ENCODE peak calls at places on chromosomes 1 and 21, in ten cellular contexts. C is psoas muscle; G is left lung; Q is mucosa of descending colon; H is WTC11; I is CD8-positive, alpha-beta T cell; S is HFFc6; O is breast epithelium; V is HFF-Myc; Z is GM10248. T is an unnamed sample.

GRCh38 chr21:22575165-22575584 is 1577.0 kb downstream of the NCAM2 start:
- DNase-seq in C (no peak), G (no peak), Q (no peak), H (peak), I (no peak), S (no peak), O (no peak), V (no peak), Z (no peak), T (no peak)

GRCh38 chr1:9691108-9691445 is 39.5 kb downstream of the PIK3CD start:
- DNase-seq in C (no peak), G (no peak), Q (no peak), H (no peak), I (no peak), S (peak), O (no peak), V (no peak), Z (no peak), T (no peak)

GRCh38 chr1:53550201-53550741 is 91.1 kb downstream of the DMRTB1 start:
- DNase-seq in C (peak), G (peak), Q (no peak), H (peak), I (no peak), S (no peak), O (peak), V (no peak), Z (no peak), T (no peak)

GRCh38 chr1:30629501-30629900 is 93.9 kb downstream of the MATN1 start:
- DNase-seq in C (no peak), G (no peak), Q (no peak), H (no peak), I (no peak), S (no peak), O (no peak), V (no peak), Z (no peak), T (no peak)

GRCh38 chr21:32470206-32470605 is 57.7 kb downstream of the EVA1C start:
- DNase-seq in C (no peak), G (peak), Q (no peak), H (no peak), I (no peak), S (no peak), O (no peak), V (no peak), Z (no peak), T (no peak)

GRCh38 chr1:71170925-71171324 is 90.1 kb upstream of the ZRANB2 start:
- DNase-seq in C (no peak), G (no peak), Q (no peak), H (no peak), I (no peak), S (no peak), O (no peak), V (no peak), Z (no peak), T (no peak)

GRCh38 chr1:117173711-117174110 is 37.0 kb downstream of the VTCN1 start:
- DNase-seq in C (no peak), G (no peak), Q (no peak), H (no peak), I (no peak), S (no peak), O (no peak), V (no peak), Z (no peak), T (no peak)

GRCh38 chr1:30737357-30738039 is 14.1 kb upstream of the MATN1 start:
- DNase-seq in C (no peak), G (no peak), Q (no peak), H (no peak), I (no peak), S (no peak), O (no peak), V (no peak), Z (no peak), T (no peak)

GRCh38 chr21:17003221-17003620 is 509.6 kb upstream of the CXADR start:
- DNase-seq in C (no peak), G (no peak), Q (no peak), H (no peak), I (no peak), S (peak), O (no peak), V (no peak), Z (no peak), T (no peak)

GRCh38 chr1:28913786-28914227 is 562 bp upstream of the EPB41 start:
- DNase-seq in C (no peak), G (no peak), Q (no peak), H (no peak), I (no peak), S (no peak), O (no peak), V (no peak), Z (no peak), T (no peak)

GRCh38 chr1:57722285-57722978 is 298.6 kb upstream of the DAB1 start:
- DNase-seq in C (no peak), G (no peak), Q (no peak), H (no peak), I (no peak), S (no peak), O (no peak), V (no peak), Z (no peak), T (no peak)

GRCh38 chr1:99170516-99170915 is 93.8 kb upstream of the PLPPR4 start:
- DNase-seq in C (no peak), G (no peak), Q (no peak), H (no peak), I (no peak), S (peak), O (no peak), V (no peak), Z (no peak), T (no peak)

GRCh38 chr21:39483917-39484316 is 32.1 kb downstream of the SH3BGR start:
- DNase-seq in C (no peak), G (no peak), Q (no peak), H (no peak), I (no peak), S (peak), O (no peak), V (no peak), Z (no peak), T (no peak)

GRCh38 chr1:215418876-215419442 is 148.1 kb upstream of the KCTD3 start:
- DNase-seq in C (no peak), G (no peak), Q (no peak), H (no peak), I (no peak), S (no peak), O (no peak), V (peak), Z (no peak), T (no peak)

GRCh38 chr1:210741564-210741963 is 392.4 kb downstream of the KCNH1 start:
- DNase-seq in C (no peak), G (no peak), Q (no peak), H (no peak), I (no peak), S (no peak), O (no peak), V (no peak), Z (no peak), T (no peak)

GRCh38 chr1:17653728-17654351 is 101.3 kb upstream of the ACTL8 start:
- DNase-seq in C (peak), G (no peak), Q (no peak), H (peak), I (no peak), S (peak), O (no peak), V (no peak), Z (peak), T (peak)

GRCh38 chr1:21898326-21899155 is 38.6 kb downstream of the HSPG2 start:
- DNase-seq in C (peak), G (peak), Q (peak), H (no peak), I (no peak), S (peak), O (no peak), V (no peak), Z (no peak), T (no peak)

GRCh38 chr1:226549937-226550670 is 1.5 kb downstream of the STUM start:
- DNase-seq in C (peak), G (no peak), Q (peak), H (peak), I (no peak), S (no peak), O (no peak), V (no peak), Z (peak), T (peak)

GRCh38 chr1:172826096-172826741 is 167.3 kb downstream of the FASLG start:
- DNase-seq in C (no peak), G (no peak), Q (no peak), H (no peak), I (no peak), S (peak), O (no peak), V (peak), Z (no peak), T (no peak)

GRCh38 chr1:7634841-7635240 is 136.3 kb upstream of the VAMP3 start:
- DNase-seq in C (no peak), G (no peak), Q (no peak), H (no peak), I (no peak), S (no peak), O (no peak), V (no peak), Z (no peak), T (no peak)

GRCh38 chr1:80837066-80837465 is 963.7 kb upstream of the ADGRL2 start:
- DNase-seq in C (no peak), G (no peak), Q (no peak), H (no peak), I (no peak), S (no peak), O (no peak), V (no peak), Z (no peak), T (no peak)

GRCh38 chr1:158931055-158931737 is at the start of gene PYHIN1:
- DNase-seq in C (no peak), G (no peak), Q (no peak), H (no peak), I (no peak), S (no peak), O (no peak), V (no peak), Z (no peak), T (no peak)

GRCh38 chr21:30463713-30464112 is 16.5 kb downstream of the KRTAP19-1 start:
- DNase-seq in C (no peak), G (no peak), Q (no peak), H (no peak), I (no peak), S (no peak), O (no peak), V (no peak), Z (no peak), T (no peak)

GRCh38 chr1:245687636-245688535 is 533.1 kb downstream of the KIF26B start:
- DNase-seq in C (no peak), G (no peak), Q (no peak), H (peak), I (no peak), S (no peak), O (no peak), V (no peak), Z (no peak), T (no peak)

GRCh38 chr1:55828031-55828430 is 612.9 kb upstream of the USP24 start:
- DNase-seq in C (no peak), G (no peak), Q (no peak), H (no peak), I (no peak), S (peak), O (no peak), V (no peak), Z (no peak), T (no peak)

GRCh38 chr1:229716692-229717091 is 90.6 kb downstream of the URB2 start:
- DNase-seq in C (no peak), G (no peak), Q (no peak), H (no peak), I (no peak), S (no peak), O (no peak), V (no peak), Z (no peak), T (no peak)

GRCh38 chr1:58986996-58987767 is 203.3 kb upstream of the JUN start:
- DNase-seq in C (no peak), G (no peak), Q (no peak), H (no peak), I (no peak), S (no peak), O (no peak), V (no peak), Z (no peak), T (no peak)

GRCh38 chr21:45209685-45210284 is 77.9 kb downstream of the POFUT2 start:
- DNase-seq in C (no peak), G (no peak), Q (no peak), H (no peak), I (no peak), S (no peak), O (no peak), V (no peak), Z (peak), T (peak)

GRCh38 chr21:44666401-44667320 is at the start of gene KRTAP12-2:
- DNase-seq in C (no peak), G (no peak), Q (no peak), H (no peak), I (no peak), S (no peak), O (no peak), V (no peak), Z (no peak), T (no peak)

GRCh38 chr1:98005326-98006010 is 84.6 kb upstream of the DPYD start:
- DNase-seq in C (no peak), G (no peak), Q (no peak), H (no peak), I (no peak), S (peak), O (no peak), V (no peak), Z (no peak), T (no peak)

GRCh38 chr1:230822092-230822581 is 46.2 kb downstream of the C1orf198 start:
- DNase-seq in C (peak), G (no peak), Q (no peak), H (no peak), I (no peak), S (no peak), O (no peak), V (peak), Z (no peak), T (no peak)

GRCh38 chr1:29749546-29749945 is 513.2 kb downstream of the PTPRU start:
- DNase-seq in C (no peak), G (no peak), Q (no peak), H (no peak), I (no peak), S (no peak), O (no peak), V (no peak), Z (no peak), T (no peak)

GRCh38 chr1:27355683-27356082 is 11.1 kb downstream of the MAP3K6 start:
- DNase-seq in C (no peak), G (no peak), Q (no peak), H (no peak), I (no peak), S (no peak), O (no peak), V (no peak), Z (no peak), T (no peak)

DNA sequence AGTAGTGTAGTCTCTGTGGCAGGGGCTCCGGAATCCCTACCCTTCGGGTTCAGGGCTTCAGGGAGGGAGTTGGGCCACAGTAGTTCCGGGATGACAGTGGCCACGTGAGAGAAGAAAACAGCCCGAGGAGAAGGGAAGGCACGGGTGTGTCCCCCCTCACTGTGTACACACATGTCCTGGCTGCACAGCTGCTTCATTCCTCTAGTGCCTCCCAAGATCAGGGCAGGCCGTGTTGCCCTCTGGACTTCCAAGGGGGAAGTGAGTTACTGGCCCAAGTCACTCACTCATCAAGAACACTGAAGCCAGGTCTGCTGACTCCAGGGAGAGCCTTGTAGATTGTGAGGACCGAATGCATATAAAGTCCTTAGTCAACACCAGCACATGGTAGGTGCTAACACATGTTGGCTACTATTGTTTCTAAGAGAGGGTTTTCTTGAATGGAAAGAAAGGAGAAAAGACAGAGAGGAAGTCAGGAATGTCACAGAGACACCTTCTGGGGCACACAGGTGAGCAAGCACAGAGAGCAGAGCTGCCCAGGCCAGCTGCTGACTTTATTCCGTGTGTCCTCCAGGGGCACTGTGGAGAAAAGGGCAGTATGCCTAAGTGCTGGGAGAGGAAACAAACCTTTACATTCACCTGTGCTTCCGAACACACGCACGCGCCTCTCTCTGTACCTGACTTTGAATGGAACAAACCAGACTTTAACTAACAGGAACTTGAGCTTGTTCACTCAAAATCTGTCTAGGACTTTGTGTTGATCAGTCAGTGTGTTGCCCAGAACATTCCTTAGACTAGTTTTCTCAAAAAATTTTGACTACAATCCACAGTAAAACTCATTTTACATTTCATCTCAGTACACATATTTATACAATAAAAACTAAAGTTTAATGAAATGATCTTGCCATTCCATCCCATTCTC is 40.0 kb downstream of the LHX4 start:
- DNase-seq in C (no peak), G (no peak), Q (peak), H (peak), I (no peak), S (no peak), O (no peak), V (no peak), Z (no peak), T (no peak)
- TF ChIP-seq CTCF in C (no peak), G (no peak), Q (peak), H (no peak), I (no peak), S (peak), O (no peak), V (peak), Z (no peak), T (peak)

GRCh38 chr1:234579967-234580366 is 30.0 kb downstream of the IRF2BP2 start:
- DNase-seq in C (no peak), G (no peak), Q (no peak), H (no peak), I (no peak), S (peak), O (no peak), V (no peak), Z (peak), T (peak)
- TF ChIP-seq CTCF in C (peak), G (no peak), Q (no peak), H (no peak), I (peak), S (peak), O (no peak), V (peak), Z (no peak), T (peak)

GRCh38 chr21:37393786-37394185 is 27.2 kb downstream of the DYRK1A start:
- DNase-seq in C (no peak), G (no peak), Q (no peak), H (no peak), I (no peak), S (no peak), O (no peak), V (no peak), Z (no peak), T (no peak)

GRCh38 chr21:37393030-37393429 is 26.5 kb downstream of the DYRK1A start:
- DNase-seq in C (no peak), G (no peak), Q (no peak), H (no peak), I (no peak), S (no peak), O (no peak), V (no peak), Z (no peak), T (no peak)

GRCh38 chr21:37402251-37402867 is 35.8 kb downstream of the DYRK1A start:
- DNase-seq in C (no peak), G (no peak), Q (no peak), H (no peak), I (no peak), S (no peak), O (no peak), V (no peak), Z (no peak), T (no peak)

GRCh38 chr21:37398697-37399096 is 32.1 kb downstream of the DYRK1A start:
- DNase-seq in C (no peak), G (no peak), Q (no peak), H (no peak), I (no peak), S (no peak), O (no peak), V (no peak), Z (no peak), T (no peak)

DNA sequence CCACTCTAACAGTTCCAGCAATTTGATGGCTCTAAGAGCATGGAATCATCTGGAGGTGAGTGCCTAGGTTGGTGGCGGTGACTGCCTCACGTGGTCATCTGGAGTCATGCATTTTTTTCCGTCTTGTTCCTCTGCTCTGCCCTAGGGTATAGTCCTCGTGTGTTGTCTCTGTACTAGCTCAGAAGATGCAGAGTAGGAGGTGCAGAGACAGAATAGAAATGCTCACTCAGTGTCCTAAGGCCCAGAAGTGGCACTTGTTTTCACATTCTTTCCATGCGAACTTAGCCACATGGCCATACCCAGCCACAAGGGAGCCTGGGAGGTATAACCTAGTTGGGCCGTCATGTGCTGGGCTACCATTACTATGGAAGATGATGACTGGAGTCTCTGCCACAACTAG is 30.3 kb downstream of the DYRK1A start:
- DNase-seq in C (no peak), G (no peak), Q (no peak), H (no peak), I (no peak), S (no peak), O (no peak), V (no peak), Z (no peak), T (no peak)
- TF ChIP-seq CTCF in C (no peak), G (no peak), Q (no peak), H (no peak), I (no peak), S (no peak), O (no peak), V (no peak), Z (no peak), T (no peak)

DNA sequence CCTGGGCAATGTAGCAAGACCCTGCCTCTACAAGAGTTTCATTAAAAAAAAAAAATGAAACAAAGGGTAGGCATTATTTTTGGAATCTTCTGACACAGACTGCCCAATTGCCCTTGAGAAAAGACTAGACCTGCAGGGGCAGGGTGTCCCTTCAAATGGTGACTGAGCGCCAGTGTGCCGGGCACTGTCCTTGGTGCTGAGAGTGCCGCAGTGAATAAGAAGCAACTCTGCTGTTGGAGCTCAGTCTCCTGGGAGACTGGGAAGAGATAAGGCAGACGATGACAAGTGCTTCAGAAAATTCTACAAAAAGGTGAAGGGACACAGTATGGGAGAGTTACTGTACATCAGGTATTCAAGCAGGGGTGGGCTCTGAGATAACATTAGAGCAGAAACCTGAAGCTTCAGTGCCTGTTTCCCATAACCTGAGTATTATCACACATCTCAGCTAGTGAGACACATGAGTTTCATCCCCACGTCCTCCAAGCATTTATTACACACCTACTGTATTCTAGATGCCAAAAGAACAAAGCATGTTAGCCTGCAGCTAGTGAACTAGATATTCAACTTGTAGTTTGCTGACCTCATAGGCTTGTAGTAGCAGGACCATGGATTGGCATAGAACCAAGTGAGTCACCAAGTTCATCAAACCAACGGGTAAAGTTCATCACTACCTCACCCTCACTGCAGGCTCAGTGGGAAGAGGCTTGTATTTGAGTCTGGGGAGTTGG is 18.4 kb upstream of the RPL11 start:
- DNase-seq in C (peak), G (no peak), Q (peak), H (peak), I (no peak), S (peak), O (no peak), V (no peak), Z (peak), T (peak)
- TF ChIP-seq CTCF in C (no peak), G (no peak), Q (no peak), H (no peak), I (no peak), S (no peak), O (no peak), V (no peak), Z (no peak), T (no peak)

GRCh38 chr1:235160395-235160964 is 570 bp downstream of the RBM34 start:
- DNase-seq in C (no peak), G (no peak), Q (no peak), H (no peak), I (no peak), S (peak), O (no peak), V (peak), Z (peak), T (peak)
- TF ChIP-seq CTCF in C (no peak), G (no peak), Q (no peak), H (no peak), I (no peak), S (no peak), O (no peak), V (no peak), Z (no peak), T (no peak)

T was measured in GM13977.